ENCODE peak calls at places on chromosomes 6 and 20, in nine cellular contexts. Y is ELR; A is activated naive CD8-positive, alpha-beta T cell treated with anti-CD3 and anti-CD28 coated beads for 36 hours; Z is GM19239; J is pancreas; F is heart right ventricle; V is NCI-H345; N is small intestine; Q is activated CD4-positive, CD25-positive, alpha-beta regulatory T cell. B is an unnamed sample.

GRCh38 chr6:56513631-56514030 is 129.1 kb downstream of the DST start:
- DNase-seq in N (no peak), J (no peak), Y (peak), V (no peak), F (no peak), Z (no peak), Q (no peak), A (no peak), B (no peak)

GRCh38 chr6:90350689-90351554 is 54.3 kb upstream of the BACH2 start:
- DNase-seq in Q (no peak), Y (no peak), F (no peak), Z (no peak), A (peak), J (no peak), N (peak), V (no peak), B (no peak)

GRCh38 chr20:38604873-38605303 is 3.3 kb downstream of the ARHGAP40 start:
- DNase-seq in A (no peak), Z (no peak), V (no peak), F (no peak), J (no peak), Y (peak), N (no peak), Q (no peak), B (peak)

GRCh38 chr6:37514377-37514776 is 14.7 kb upstream of the CCDC167 start:
- DNase-seq in J (no peak), Z (no peak), F (no peak), Y (peak), Q (no peak), V (peak), N (no peak), A (peak), B (peak)

GRCh38 chr6:21348462-21349195 is 244.9 kb upstream of the SOX4 start:
- DNase-seq in A (no peak), Q (no peak), J (no peak), F (peak), N (no peak), V (no peak), Y (peak), Z (no peak), B (peak)

GRCh38 chr6:123497025-123497424 is 139.7 kb downstream of the TRDN start:
- DNase-seq in V (no peak), Q (no peak), Z (no peak), N (no peak), F (no peak), J (no peak), A (no peak), Y (no peak), B (no peak)

GRCh38 chr20:63624486-63624885 is 2.4 kb downstream of the GMEB2 start:
- DNase-seq in J (peak), A (no peak), Y (no peak), Q (no peak), Z (no peak), N (no peak), F (no peak), V (peak), B (no peak)

GRCh38 chr6:38146021-38146657 is 326.6 kb downstream of the ZFAND3 start:
- DNase-seq in A (no peak), Z (no peak), F (no peak), V (no peak), N (no peak), Y (no peak), Q (no peak), J (no peak), B (no peak)

GRCh38 chr6:16481680-16482079 is 243.3 kb downstream of the GMPR start:
- DNase-seq in V (no peak), Z (no peak), Y (no peak), N (peak), Q (peak), A (peak), J (no peak), F (no peak), B (no peak)

GRCh38 chr6:156423829-156424228 is 353.3 kb upstream of the ARID1B start:
- DNase-seq in J (no peak), Y (no peak), Q (no peak), F (no peak), Z (no peak), N (no peak), V (no peak), A (peak), B (no peak)

GRCh38 chr6:11711644-11711993 is 67.0 kb downstream of the ADTRP start:
- DNase-seq in J (no peak), F (no peak), Y (no peak), V (no peak), A (peak), Z (no peak), Q (no peak), N (no peak), B (no peak)

GRCh38 chr20:57400262-57400701 is 9.1 kb downstream of the RBM38 start:
- DNase-seq in F (no peak), A (no peak), Y (no peak), N (no peak), V (no peak), Q (no peak), J (peak), Z (no peak), B (no peak)

GRCh38 chr6:143754204-143754603 is 76.4 kb downstream of the PHACTR2 start:
- DNase-seq in N (no peak), Z (no peak), F (no peak), Y (no peak), J (no peak), Q (no peak), A (no peak), V (no peak), B (no peak)

B was measured in HS-5.